ENCODE peak calls at places on chromosomes 7 and 10, in five cellular contexts. Q is AG08395; O is dermis blood vessel endothelial cell; W is activated naive CD8-positive, alpha-beta T cell treated with anti-CD3 and anti-CD28 coated beads, Interleukin-2, amount 50 U/mL, for 24 hours; D is RPMI8226. P is an unnamed sample.

GRCh38 chr10:110821508-110821907 is 50.2 kb upstream of the PDCD4 start:
- DNase-seq in O (no peak), D (no peak), W (no peak), Q (no peak), P (no peak)

GRCh38 chr10:15046626-15047025 is 2.9 kb downstream of the OLAH start:
- DNase-seq in Q (no peak), D (no peak), O (no peak), W (no peak), P (no peak)

GRCh38 chr10:117284726-117285494 is 44.0 kb downstream of the SLC18A2 start:
- DNase-seq in D (no peak), W (no peak), O (no peak), Q (no peak), P (no peak)

GRCh38 chr7:11026452-11027359 is 53.0 kb downstream of the PHF14 start:
- DNase-seq in D (no peak), W (no peak), O (no peak), Q (no peak), P (no peak)

GRCh38 chr10:7354330-7355047 is 56.3 kb downstream of the SFMBT2 start:
- DNase-seq in D (no peak), W (no peak), O (peak), Q (no peak), P (no peak)

GRCh38 chr7:138727336-138728099 is 26.4 kb upstream of the SVOPL start:
- DNase-seq in O (no peak), Q (no peak), D (no peak), W (no peak), P (no peak)

GRCh38 chr10:79320785-79321493 is 26.3 kb upstream of the PPIF start:
- DNase-seq in Q (peak), D (no peak), O (no peak), W (no peak), P (no peak)

GRCh38 chr7:99365318-99366141 is 9.0 kb upstream of the ARPC1B start:
- DNase-seq in D (peak), O (peak), W (peak), Q (no peak), P (peak)

GRCh38 chr10:96501985-96502384 is 11.7 kb downstream of the TLL2 start:
- DNase-seq in W (no peak), Q (no peak), D (no peak), O (no peak), P (no peak)

GRCh38 chr7:123666492-123666891 is 10.8 kb downstream of the LMOD2 start:
- DNase-seq in W (no peak), D (no peak), O (no peak), Q (no peak), P (no peak)

GRCh38 chr7:79610905-79611304 is 157.4 kb upstream of the MAGI2 start:
- DNase-seq in Q (no peak), D (no peak), O (no peak), W (no peak), P (no peak)

GRCh38 chr7:155991470-155991869 is 179.2 kb upstream of the SHH start:
- DNase-seq in O (no peak), D (no peak), W (no peak), Q (no peak), P (no peak)

GRCh38 chr10:62384057-62384446 is 9.9 kb downstream of the ZNF365 start:
- DNase-seq in W (peak), O (peak), D (no peak), Q (peak), P (no peak)

GRCh38 chr7:94115316-94115715 is 111.2 kb upstream of the BET1 start:
- DNase-seq in Q (no peak), D (no peak), W (no peak), O (no peak), P (no peak)

GRCh38 chr7:107948645-107949442 is 54.1 kb downstream of the LAMB1 start:
- DNase-seq in Q (peak), D (no peak), W (no peak), O (peak), P (no peak)

GRCh38 chr10:86325158-86325557 is 41.4 kb downstream of the GRID1 start:
- DNase-seq in Q (no peak), O (no peak), W (no peak), D (no peak), P (no peak)

GRCh38 chr7:99050971-99051370 is 92.9 kb downstream of the SMURF1 start:
- DNase-seq in W (no peak), O (peak), D (no peak), Q (no peak), P (no peak)

GRCh38 chr7:122790132-122790531 is 87.4 kb upstream of the RNF148 start:
- DNase-seq in D (no peak), Q (no peak), W (no peak), O (no peak), P (no peak)

GRCh38 chr10:114233432-114233831 is 5.6 kb upstream of the VWA2 start:
- DNase-seq in W (no peak), O (no peak), D (no peak), Q (no peak), P (no peak)

GRCh38 chr10:103932996-103933395 is 15.0 kb upstream of the STN1 start:
- DNase-seq in O (no peak), Q (no peak), W (no peak), D (no peak), P (no peak)

GRCh38 chr10:11795101-11795920 is 27.8 kb upstream of the PROSER2 start:
- DNase-seq in D (no peak), W (no peak), Q (no peak), O (no peak), P (no peak)

GRCh38 chr7:153530441-153530840 is 521.8 kb upstream of the DPP6 start:
- DNase-seq in O (no peak), W (no peak), Q (no peak), D (no peak), P (no peak)